ENCODE peak calls at places on chromosomes 11 and 22, in nine cellular contexts. W is activated CD8-positive, alpha-beta memory T cell treated with anti-CD3 and anti-CD28 coated beads, Interleukin-2, amount 50 U/mL, for 48 hours; E is RCC 7860; M is amniotic stem cell; T is posterior cingulate gyrus; Y is EH; A is NCI-H446 treated with DMSO at 0.1 percent for 48 hours; O is body of pancreas; Q is activated effector memory CD4-positive, alpha-beta T cell treated with anti-CD3 and anti-CD28 coated beads, Interleukin-2, amount 50 U/mL, for 16 hours. P is an unnamed sample.

GRCh38 chr11:61717286-61718033 is 35.0 kb upstream of the MYRF start:
- DNase-seq in W (no peak), Q (no peak), A (no peak), Y (no peak), E (no peak), M (no peak), T (no peak), O (no peak), P (no peak)

GRCh38 chr11:122815900-122816299 is 22.4 kb upstream of the CRTAM start:
- DNase-seq in E (no peak), W (no peak), Y (no peak), A (no peak), O (no peak), M (no peak), Q (no peak), T (no peak), P (no peak)

GRCh38 chr11:134272381-134273316 is 3.5 kb upstream of the GLB1L3 start:
- DNase-seq in W (peak; percentile 43), T (peak; percentile 21), O (no peak), Y (peak; percentile 13), E (no peak), A (no peak), M (no peak), Q (peak; percentile 47), P (no peak)

GRCh38 chr11:128862913-128863660 is 4.0 kb downstream of the KCNJ1 start:
- DNase-seq in M (peak; percentile 54), O (no peak), Y (peak; percentile 92), E (peak; percentile 10), Q (no peak), A (no peak), T (no peak), W (no peak), P (no peak)

GRCh38 chr11:96222102-96222501 is 120.9 kb downstream of the MAML2 start:
- DNase-seq in Y (peak; percentile 43), A (no peak), E (no peak), M (no peak), T (no peak), W (no peak), Q (no peak), O (no peak), P (no peak)

GRCh38 chr11:100878474-100878873 is 191.4 kb downstream of the ARHGAP42 start:
- DNase-seq in O (no peak), Y (peak; percentile 76), W (no peak), M (no peak), Q (no peak), T (no peak), A (no peak), E (no peak), P (no peak)

GRCh38 chr11:131446657-131447056 is 76.2 kb downstream of the NTM start:
- DNase-seq in T (no peak), A (no peak), W (no peak), O (no peak), Q (no peak), E (no peak), Y (no peak), M (no peak), P (no peak)

GRCh38 chr22:41508770-41509170 is 35.5 kb downstream of the POLR3H start:
- DNase-seq in Y (no peak), A (no peak), M (no peak), E (no peak), O (no peak), T (peak; percentile 78), W (no peak), Q (no peak), P (no peak)